ENCODE peak calls at places on chromosomes 2 and 18, in eight cellular contexts. Y is upper lobe of right lung, N is coronary artery, F is cardiac fibroblast, C is right lobe of liver, Q is DND-41, X is RWPE1, B is fibroblast of the aortic adventitia. K is an unnamed sample.

GRCh38 chr2:11314482-11314881 is 30.0 kb downstream of the ROCK2 start:
- DNase-seq in Y (no peak), N (no peak), F (no peak), C (no peak), Q (no peak), X (no peak), B (no peak), K (no peak)

GRCh38 chr2:226030369-226031077 is 631.0 kb downstream of the NYAP2 start:
- DNase-seq in Y (no peak), N (no peak), F (no peak), C (no peak), Q (no peak), X (peak), B (no peak), K (no peak)

GRCh38 chr18:79760348-79760747 is 37.4 kb upstream of the KCNG2 start:
- DNase-seq in Y (no peak), N (no peak), F (no peak), C (no peak), Q (no peak), X (no peak), B (no peak), K (no peak)

GRCh38 chr2:205177505-205177904 is 504.8 kb upstream of the NRP2 start:
- DNase-seq in Y (no peak), N (no peak), F (no peak), C (no peak), Q (no peak), X (no peak), B (no peak), K (peak)

GRCh38 chr18:9449987-9450386 is 25.3 kb upstream of the RALBP1 start:
- DNase-seq in Y (no peak), N (no peak), F (no peak), C (no peak), Q (no peak), X (no peak), B (no peak), K (no peak)

GRCh38 chr2:44825702-44826101 is 115.8 kb upstream of the SIX3 start:
- DNase-seq in Y (no peak), N (no peak), F (no peak), C (no peak), Q (no peak), X (no peak), B (no peak), K (no peak)

GRCh38 chr18:48545690-48546365 is 7.0 kb downstream of the CTIF start:
- DNase-seq in Y (peak), N (peak), F (peak), C (no peak), Q (no peak), X (peak), B (peak), K (no peak)

GRCh38 chr2:127175821-127176354 is 44.2 kb downstream of the CYP27C1 start:
- DNase-seq in Y (no peak), N (peak), F (no peak), C (no peak), Q (no peak), X (no peak), B (peak), K (no peak)

GRCh38 chr2:88903744-88904353 is 212.4 kb downstream of the RPIA start:
- DNase-seq in Y (no peak), N (no peak), F (peak), C (no peak), Q (peak), X (peak), B (peak), K (no peak)

GRCh38 chr2:79935771-79936657 is 368.5 kb downstream of the LRRTM1 start:
- DNase-seq in Y (no peak), N (no peak), F (peak), C (no peak), Q (peak), X (peak), B (peak), K (peak)

GRCh38 chr2:241035142-241035817 is 36.9 kb downstream of the SNED1 start:
- DNase-seq in Y (no peak), N (no peak), F (no peak), C (no peak), Q (no peak), X (no peak), B (no peak), K (no peak)

GRCh38 chr2:154623819-154624218 is 74.7 kb upstream of the KCNJ3 start:
- DNase-seq in Y (no peak), N (no peak), F (peak), C (peak), Q (no peak), X (peak), B (peak), K (no peak)

GRCh38 chr2:200812122-200813022 is 662 bp downstream of the BZW1 start:
- DNase-seq in Y (peak), N (peak), F (peak), C (peak), Q (peak), X (peak), B (peak), K (no peak)

GRCh38 chr2:230939691-230940475 is 14.8 kb upstream of the GPR55 start:
- DNase-seq in Y (no peak), N (peak), F (no peak), C (no peak), Q (no peak), X (no peak), B (no peak), K (no peak)

GRCh38 chr2:47535073-47535472 is 132.1 kb downstream of the MSH2 start:
- DNase-seq in Y (no peak), N (no peak), F (no peak), C (no peak), Q (no peak), X (no peak), B (no peak), K (no peak)

GRCh38 chr2:182941939-182942338 is 75.5 kb upstream of the FRZB start:
- DNase-seq in Y (no peak), N (no peak), F (no peak), C (no peak), Q (no peak), X (no peak), B (no peak), K (peak)

GRCh38 chr2:238888781-238889180 is 40.9 kb downstream of the TWIST2 start:
- DNase-seq in Y (no peak), N (no peak), F (no peak), C (no peak), Q (no peak), X (no peak), B (no peak), K (no peak)

GRCh38 chr18:26656944-26657536 is 108.7 kb upstream of the KCTD1 start:
- DNase-seq in Y (peak), N (peak), F (peak), C (peak), Q (peak), X (peak), B (peak), K (peak)

GRCh38 chr2:112812318-112813042 is 24.1 kb downstream of the IL1B start:
- DNase-seq in Y (no peak), N (no peak), F (peak), C (no peak), Q (no peak), X (peak), B (peak), K (no peak)

GRCh38 chr2:161423351-161424178 is 7.5 kb downstream of the TBR1 start:
- DNase-seq in Y (no peak), N (no peak), F (no peak), C (no peak), Q (no peak), X (no peak), B (no peak), K (no peak)

GRCh38 chr18:62555135-62555534 is 32.3 kb downstream of the ZCCHC2 start:
- DNase-seq in Y (no peak), N (no peak), F (peak), C (no peak), Q (no peak), X (peak), B (peak), K (no peak)

GRCh38 chr2:157876771-157877108 is 610 bp upstream of the ACVR1 start:
- DNase-seq in Y (no peak), N (no peak), F (no peak), C (no peak), Q (no peak), X (no peak), B (peak), K (no peak)

GRCh38 chr2:157877761-157878400 is 1.8 kb upstream of the ACVR1 start:
- DNase-seq in Y (no peak), N (no peak), F (no peak), C (no peak), Q (no peak), X (no peak), B (no peak), K (no peak)

GRCh38 chr2:157874997-157875719 is 972 bp downstream of the ACVR1 start:
- DNase-seq in Y (peak), N (peak), F (peak), C (peak), Q (no peak), X (peak), B (peak), K (peak)

GRCh38 chr2:157875720-157876065 is 437 bp downstream of the ACVR1 start:
- DNase-seq in Y (peak), N (no peak), F (no peak), C (peak), Q (no peak), X (peak), B (peak), K (no peak)

GRCh38 chr2:157876066-157876770 is at the start of gene ACVR1:
- DNase-seq in Y (peak), N (peak), F (peak), C (peak), Q (peak), X (peak), B (peak), K (peak)
- TF ChIP-seq CTCF in Y (peak), N (peak), F (peak), C (peak), Q (peak), X (peak), B (peak), K (peak)

DNA sequence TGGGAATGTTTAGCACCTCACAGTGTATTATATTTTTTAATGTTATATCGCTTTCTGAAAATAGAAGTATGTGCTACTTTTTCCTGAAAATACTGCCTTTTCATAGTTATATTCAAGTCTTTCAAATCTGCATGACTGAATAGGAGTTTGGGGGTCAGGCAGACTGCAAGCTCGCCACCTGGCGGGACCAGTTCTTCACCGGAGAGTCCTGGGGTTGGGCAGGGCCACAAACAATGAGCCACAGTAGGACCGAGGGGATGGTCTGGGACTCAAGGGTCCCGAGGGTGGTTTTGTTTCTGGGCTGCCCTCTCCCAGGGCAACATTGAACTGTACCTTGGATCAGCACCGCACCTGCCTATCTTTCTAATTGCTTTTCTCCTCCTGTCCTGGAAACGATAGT is 70.6 kb downstream of the VWA3B start:
- DNase-seq in Y (no peak), N (no peak), F (no peak), C (no peak), Q (no peak), X (no peak), B (no peak), K (no peak)
- TF ChIP-seq CTCF in Y (no peak), N (no peak), F (no peak), C (no peak), Q (no peak), X (no peak), B (no peak), K (no peak)

GRCh38 chr2:228782281-228782680 is 488.8 kb downstream of the PID1 start:
- DNase-seq in Y (no peak), N (no peak), F (no peak), C (no peak), Q (no peak), X (no peak), B (no peak), K (no peak)
- TF ChIP-seq CTCF in Y (no peak), N (no peak), F (no peak), C (no peak), Q (no peak), X (no peak), B (no peak), K (no peak)

GRCh38 chr2:174180165-174180724 is 68.1 kb downstream of the OLA1 start:
- DNase-seq in Y (no peak), N (no peak), F (peak), C (no peak), Q (no peak), X (no peak), B (peak), K (no peak)
- TF ChIP-seq CTCF in Y (no peak), N (no peak), F (peak), C (no peak), Q (peak), X (no peak), B (peak), K (peak)

DNA sequence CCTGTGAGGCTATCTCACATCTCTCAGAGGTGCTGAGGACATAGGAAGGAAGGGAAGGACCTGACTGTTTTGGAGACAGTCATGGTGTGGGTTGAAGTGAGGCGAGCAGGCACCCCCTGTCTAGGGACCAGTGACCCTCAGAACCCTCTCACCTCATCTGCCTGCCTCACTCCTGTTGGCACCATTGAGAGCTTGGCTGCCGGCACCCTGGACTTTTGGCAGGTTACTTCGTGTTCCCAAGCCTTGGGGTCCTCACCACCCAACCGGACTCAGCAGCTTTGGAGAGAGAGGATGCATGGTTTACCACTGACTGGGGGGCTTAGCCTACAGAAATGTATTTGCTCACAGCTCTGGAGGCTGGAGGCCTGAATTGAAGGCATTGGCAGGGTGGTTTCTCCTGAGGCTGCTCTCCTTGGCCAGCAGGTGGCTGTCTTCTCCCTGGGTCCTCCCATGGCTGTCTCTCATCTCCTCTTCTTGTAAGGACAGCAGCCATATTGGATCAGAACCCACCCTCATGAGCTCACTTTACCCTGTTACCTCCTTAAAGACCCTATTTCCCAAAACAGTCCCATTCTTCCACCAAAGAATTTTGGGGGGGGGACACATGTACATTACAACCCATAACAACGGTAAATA is 142.0 kb downstream of the TSN start:
- DNase-seq in Y (no peak), N (no peak), F (peak), C (no peak), Q (peak), X (peak), B (peak), K (peak)
- TF ChIP-seq CTCF in Y (peak), N (no peak), F (peak), C (peak), Q (peak), X (no peak), B (peak), K (peak)